ENCODE peak calls at places on chromosomes 5 and 9, in four cellular contexts. One of them, this sample, is unnamed.

GRCh38 chr9:70229026-70229425 is 29.8 kb upstream of the SMC5 start:
- DNase-seq in mucosa of gallbladder: no peak
- DNase-seq in iris pigment epithelial cell: peak
- DNase-seq in activated gamma-delta T cell treated with Interleukin-2 at 50 U/mL for 16 hours: no peak
- DNase-seq in this sample: peak

GRCh38 chr5:72110401-72111013 is 3.2 kb downstream of the MAP1B start:
- DNase-seq in activated gamma-delta T cell treated with Interleukin-2 at 50 U/mL for 16 hours: no peak
- DNase-seq in mucosa of gallbladder: no peak
- DNase-seq in iris pigment epithelial cell: no peak
- DNase-seq in this sample: peak

GRCh38 chr5:133664422-133664821 is 52.1 kb upstream of the FSTL4 start:
- DNase-seq in iris pigment epithelial cell: peak
- DNase-seq in activated gamma-delta T cell treated with Interleukin-2 at 50 U/mL for 16 hours: no peak
- DNase-seq in mucosa of gallbladder: no peak
- DNase-seq in this sample: peak

GRCh38 chr5:54518146-54519082 is 855 bp downstream of the SNX18 start:
- DNase-seq in iris pigment epithelial cell: peak
- DNase-seq in mucosa of gallbladder: peak
- DNase-seq in activated gamma-delta T cell treated with Interleukin-2 at 50 U/mL for 16 hours: peak
- DNase-seq in this sample: no peak

GRCh38 chr9:77018058-77019009 is 1.1 kb upstream of the FOXB2 start:
- DNase-seq in activated gamma-delta T cell treated with Interleukin-2 at 50 U/mL for 16 hours: no peak
- DNase-seq in iris pigment epithelial cell: no peak
- DNase-seq in mucosa of gallbladder: no peak
- DNase-seq in this sample: no peak

GRCh38 chr9:75101004-75101601 is 12.8 kb downstream of the OSTF1 start:
- DNase-seq in iris pigment epithelial cell: no peak
- DNase-seq in mucosa of gallbladder: no peak
- DNase-seq in activated gamma-delta T cell treated with Interleukin-2 at 50 U/mL for 16 hours: no peak
- DNase-seq in this sample: no peak

GRCh38 chr9:37025381-37026084 is 8.5 kb downstream of the PAX5 start:
- DNase-seq in iris pigment epithelial cell: no peak
- DNase-seq in activated gamma-delta T cell treated with Interleukin-2 at 50 U/mL for 16 hours: no peak
- DNase-seq in mucosa of gallbladder: no peak
- DNase-seq in this sample: no peak

GRCh38 chr5:99911971-99912370 is 623.2 kb upstream of the FAM174A start:
- DNase-seq in activated gamma-delta T cell treated with Interleukin-2 at 50 U/mL for 16 hours: no peak
- DNase-seq in mucosa of gallbladder: no peak
- DNase-seq in iris pigment epithelial cell: no peak
- DNase-seq in this sample: no peak

GRCh38 chr5:169942181-169942580 is 38.1 kb downstream of the INSYN2B start:
- DNase-seq in activated gamma-delta T cell treated with Interleukin-2 at 50 U/mL for 16 hours: no peak
- DNase-seq in iris pigment epithelial cell: no peak
- DNase-seq in mucosa of gallbladder: no peak
- DNase-seq in this sample: peak

GRCh38 chr9:35698231-35698630 is 8.5 kb upstream of the TPM2 start:
- DNase-seq in activated gamma-delta T cell treated with Interleukin-2 at 50 U/mL for 16 hours: no peak
- DNase-seq in iris pigment epithelial cell: no peak
- DNase-seq in mucosa of gallbladder: no peak
- DNase-seq in this sample: no peak

GRCh38 chr5:151139015-151139414 is 18.6 kb downstream of the ANXA6 start:
- DNase-seq in iris pigment epithelial cell: no peak
- DNase-seq in activated gamma-delta T cell treated with Interleukin-2 at 50 U/mL for 16 hours: peak
- DNase-seq in mucosa of gallbladder: no peak
- DNase-seq in this sample: no peak

GRCh38 chr9:129597355-129598088 is 23.4 kb downstream of the C9orf50 start:
- DNase-seq in iris pigment epithelial cell: peak
- DNase-seq in activated gamma-delta T cell treated with Interleukin-2 at 50 U/mL for 16 hours: no peak
- DNase-seq in mucosa of gallbladder: peak
- DNase-seq in this sample: peak

GRCh38 chr5:74295141-74295540 is 345.4 kb downstream of the ENC1 start:
- DNase-seq in activated gamma-delta T cell treated with Interleukin-2 at 50 U/mL for 16 hours: no peak
- DNase-seq in iris pigment epithelial cell: no peak
- DNase-seq in mucosa of gallbladder: no peak
- DNase-seq in this sample: no peak

GRCh38 chr9:133731876-133732321 is 6.3 kb downstream of the SARDH start:
- DNase-seq in mucosa of gallbladder: no peak
- DNase-seq in activated gamma-delta T cell treated with Interleukin-2 at 50 U/mL for 16 hours: no peak
- DNase-seq in iris pigment epithelial cell: peak
- DNase-seq in this sample: peak